ENCODE peak calls at places on chromosomes 5 and 9, in eight cellular contexts. One of them, this sample, is unnamed.
A peak's percentile ranks its signal among the peaks of the same experiment; 100 is the strongest.

GRCh38 chr5:41763537-41763936 is 106.7 kb downstream of the OXCT1 start:
- DNase-seq in heart left ventricle: no peak
- DNase-seq in GM23338: no peak
- DNase-seq in cardiac muscle cell: no peak
- DNase-seq in fibroblast of the aortic adventitia: no peak
- DNase-seq in AG04450: no peak
- DNase-seq in endothelial cell: no peak
- DNase-seq in fibroblast of pulmonary artery: no peak
- DNase-seq in this sample: no peak

GRCh38 chr9:18921677-18922076 is 111.3 kb downstream of the SAXO1 start:
- DNase-seq in GM23338: no peak
- DNase-seq in fibroblast of the aortic adventitia: peak; percentile 83
- DNase-seq in fibroblast of pulmonary artery: no peak
- DNase-seq in cardiac muscle cell: no peak
- DNase-seq in heart left ventricle: no peak
- DNase-seq in AG04450: no peak
- DNase-seq in endothelial cell: no peak
- DNase-seq in this sample: no peak

GRCh38 chr5:97820138-97820537 is 637.1 kb upstream of the RIOK2 start:
- DNase-seq in heart left ventricle: no peak
- DNase-seq in GM23338: no peak
- DNase-seq in fibroblast of pulmonary artery: no peak
- DNase-seq in cardiac muscle cell: no peak
- DNase-seq in fibroblast of the aortic adventitia: no peak
- DNase-seq in endothelial cell: no peak
- DNase-seq in AG04450: no peak
- DNase-seq in this sample: no peak

GRCh38 chr9:97474373-97474925 is 27.0 kb upstream of the TMOD1 start:
- DNase-seq in GM23338: no peak
- DNase-seq in fibroblast of pulmonary artery: no peak
- DNase-seq in AG04450: no peak
- DNase-seq in heart left ventricle: no peak
- DNase-seq in cardiac muscle cell: no peak
- DNase-seq in fibroblast of the aortic adventitia: no peak
- DNase-seq in endothelial cell: no peak
- DNase-seq in this sample: no peak

GRCh38 chr9:34744295-34745221 is 34.6 kb upstream of the CCL21 start:
- DNase-seq in fibroblast of the aortic adventitia: peak; percentile 85
- DNase-seq in heart left ventricle: no peak
- DNase-seq in endothelial cell: no peak
- DNase-seq in cardiac muscle cell: no peak
- DNase-seq in GM23338: no peak
- DNase-seq in fibroblast of pulmonary artery: peak; percentile 71
- DNase-seq in AG04450: peak; percentile 11
- DNase-seq in this sample: peak; percentile 30

GRCh38 chr5:131323378-131323777 is 59.5 kb downstream of the CDC42SE2 start:
- DNase-seq in GM23338: no peak
- DNase-seq in cardiac muscle cell: no peak
- DNase-seq in fibroblast of pulmonary artery: no peak
- DNase-seq in fibroblast of the aortic adventitia: no peak
- DNase-seq in heart left ventricle: no peak
- DNase-seq in AG04450: no peak
- DNase-seq in endothelial cell: no peak
- DNase-seq in this sample: no peak

GRCh38 chr5:111411321-111411720 is 101.0 kb downstream of the STARD4 start:
- DNase-seq in heart left ventricle: no peak
- DNase-seq in GM23338: no peak
- DNase-seq in fibroblast of the aortic adventitia: peak; percentile 5
- DNase-seq in fibroblast of pulmonary artery: peak; percentile 8
- DNase-seq in endothelial cell: no peak
- DNase-seq in AG04450: no peak
- DNase-seq in cardiac muscle cell: no peak
- DNase-seq in this sample: no peak

GRCh38 chr5:121870489-121870888 is 18.8 kb downstream of the FTMT start:
- DNase-seq in GM23338: peak; percentile 19
- DNase-seq in fibroblast of the aortic adventitia: peak; percentile 12
- DNase-seq in AG04450: no peak
- DNase-seq in fibroblast of pulmonary artery: peak; percentile 17
- DNase-seq in heart left ventricle: no peak
- DNase-seq in cardiac muscle cell: no peak
- DNase-seq in endothelial cell: no peak
- DNase-seq in this sample: no peak

GRCh38 chr9:77750284-77750683 is 102.2 kb upstream of the GNA14 start:
- DNase-seq in heart left ventricle: no peak
- DNase-seq in fibroblast of the aortic adventitia: peak; percentile 38
- DNase-seq in cardiac muscle cell: no peak
- DNase-seq in fibroblast of pulmonary artery: peak; percentile 24
- DNase-seq in endothelial cell: no peak
- DNase-seq in GM23338: no peak
- DNase-seq in AG04450: no peak
- DNase-seq in this sample: no peak

GRCh38 chr9:13388157-13388556 is 108.7 kb upstream of the MPDZ start:
- DNase-seq in fibroblast of the aortic adventitia: peak; percentile 96
- DNase-seq in endothelial cell: no peak
- DNase-seq in GM23338: no peak
- DNase-seq in cardiac muscle cell: no peak
- DNase-seq in heart left ventricle: no peak
- DNase-seq in AG04450: no peak
- DNase-seq in fibroblast of pulmonary artery: peak; percentile 74
- DNase-seq in this sample: no peak

DNA sequence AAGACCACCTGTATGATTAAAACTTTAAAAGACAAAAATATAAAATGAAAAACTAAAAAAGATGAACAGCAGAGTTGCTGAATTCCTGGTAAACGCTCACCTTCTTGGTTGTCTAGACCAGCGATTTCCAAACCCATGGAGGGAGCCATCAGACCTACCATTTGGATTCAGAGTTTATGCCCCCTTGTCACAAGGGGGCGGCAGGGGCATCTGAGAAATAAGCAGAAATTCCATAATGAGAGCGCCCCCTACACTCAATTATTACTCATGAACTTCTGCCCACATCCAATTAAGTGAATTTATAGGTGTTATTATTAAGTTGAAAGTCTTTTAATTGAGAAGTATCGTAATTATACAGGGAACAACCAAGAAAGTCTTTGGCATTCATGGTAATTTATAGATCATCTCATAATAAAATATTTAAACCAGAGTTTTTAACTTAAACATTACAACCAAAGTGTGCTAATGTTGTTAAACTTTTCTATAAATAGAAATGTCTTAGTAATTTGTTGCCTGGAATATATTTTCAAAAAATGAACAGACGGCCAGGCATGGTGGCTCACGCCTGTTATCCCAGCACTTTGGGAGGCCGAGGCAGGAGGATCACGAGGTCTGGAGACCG is 35.2 kb upstream of the SPATA31C2 start:
- DNase-seq in AG04450: peak; percentile 23
- DNase-seq in fibroblast of pulmonary artery: peak; percentile 74
- DNase-seq in cardiac muscle cell: peak; percentile 75
- DNase-seq in heart left ventricle: peak; percentile 47
- DNase-seq in fibroblast of the aortic adventitia: peak; percentile 70
- DNase-seq in endothelial cell: peak; percentile 70
- DNase-seq in GM23338: peak; percentile 93
- DNase-seq in this sample: no peak
- TF ChIP-seq CTCF in AG04450: peak; percentile 76
- TF ChIP-seq CTCF in fibroblast of pulmonary artery: peak; percentile 75
- TF ChIP-seq CTCF in cardiac muscle cell: peak; percentile 89
- TF ChIP-seq CTCF in heart left ventricle: peak; percentile 48
- TF ChIP-seq CTCF in fibroblast of the aortic adventitia: peak; percentile 65
- TF ChIP-seq CTCF in endothelial cell: peak; percentile 89
- TF ChIP-seq CTCF in GM23338: peak; percentile 98
- TF ChIP-seq CTCF in this sample: no peak

DNA sequence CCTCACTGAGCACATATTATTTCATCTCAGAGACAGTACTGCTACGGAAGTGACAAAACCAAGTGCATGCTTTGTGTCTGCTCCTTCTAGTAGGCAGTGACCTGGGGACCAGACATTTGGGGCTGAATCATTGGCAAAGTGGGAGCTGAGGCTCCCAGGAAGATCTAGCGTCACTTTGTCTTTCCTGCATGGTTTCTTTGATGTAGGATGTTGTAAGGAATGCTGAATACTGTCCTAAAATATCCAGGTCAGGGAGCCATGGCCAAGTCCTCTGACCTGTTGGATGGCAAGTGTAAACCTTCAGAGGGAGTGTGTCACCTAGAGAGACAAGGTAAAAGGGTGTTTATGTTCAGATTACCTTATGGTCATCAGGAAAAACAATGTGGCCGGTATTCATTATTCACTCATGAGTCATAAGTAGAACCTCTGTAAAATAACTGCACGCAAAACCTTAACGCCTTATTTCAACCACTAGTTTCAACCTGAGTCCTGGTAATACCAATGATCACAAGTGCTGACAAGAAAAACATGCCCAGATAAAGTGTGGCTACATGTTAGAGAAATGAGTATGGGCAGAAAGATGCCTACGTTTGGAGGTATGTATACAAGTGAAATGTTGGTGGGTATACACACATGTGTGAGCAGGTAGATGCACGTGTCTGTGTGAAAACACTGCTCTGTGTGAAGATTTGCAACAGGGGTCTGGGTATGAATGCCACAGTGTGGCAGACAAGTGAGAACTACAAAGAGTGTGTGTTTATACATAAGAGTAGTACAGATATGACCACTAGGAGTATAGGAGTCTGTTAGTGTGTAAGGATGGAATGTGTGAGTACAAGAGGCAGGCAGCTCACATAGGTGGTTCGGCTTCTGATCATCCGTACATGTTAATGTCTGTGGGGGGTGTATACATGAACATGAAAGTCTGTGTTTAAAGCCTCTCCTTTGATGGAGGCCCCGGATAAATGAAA is 263.9 kb downstream of the SPOCK1 start:
- DNase-seq in cardiac muscle cell: no peak
- DNase-seq in GM23338: no peak
- DNase-seq in endothelial cell: no peak
- DNase-seq in fibroblast of pulmonary artery: no peak
- DNase-seq in AG04450: no peak
- DNase-seq in heart left ventricle: no peak
- DNase-seq in fibroblast of the aortic adventitia: no peak
- DNase-seq in this sample: no peak
- TF ChIP-seq CTCF in cardiac muscle cell: no peak
- TF ChIP-seq CTCF in GM23338: no peak
- TF ChIP-seq CTCF in endothelial cell: no peak
- TF ChIP-seq CTCF in fibroblast of pulmonary artery: no peak
- TF ChIP-seq CTCF in AG04450: no peak
- TF ChIP-seq CTCF in heart left ventricle: no peak
- TF ChIP-seq CTCF in fibroblast of the aortic adventitia: no peak
- TF ChIP-seq CTCF in this sample: no peak

GRCh38 chr5:100479079-100479688 is 56.0 kb upstream of the FAM174A start:
- DNase-seq in fibroblast of the aortic adventitia: peak; percentile 22
- DNase-seq in heart left ventricle: no peak
- DNase-seq in cardiac muscle cell: peak; percentile 41
- DNase-seq in AG04450: no peak
- DNase-seq in fibroblast of pulmonary artery: peak; percentile 26
- DNase-seq in GM23338: peak; percentile 67
- DNase-seq in endothelial cell: no peak
- DNase-seq in this sample: no peak
- TF ChIP-seq CTCF in fibroblast of the aortic adventitia: peak; percentile 43
- TF ChIP-seq CTCF in heart left ventricle: peak; percentile 23
- TF ChIP-seq CTCF in cardiac muscle cell: peak; percentile 41
- TF ChIP-seq CTCF in AG04450: peak; percentile 56
- TF ChIP-seq CTCF in fibroblast of pulmonary artery: peak; percentile 47
- TF ChIP-seq CTCF in GM23338: peak; percentile 89
- TF ChIP-seq CTCF in endothelial cell: no peak
- TF ChIP-seq CTCF in this sample: no peak

GRCh38 chr9:133729646-133730281 is 8.4 kb downstream of the SARDH start:
- DNase-seq in AG04450: no peak
- DNase-seq in endothelial cell: no peak
- DNase-seq in heart left ventricle: no peak
- DNase-seq in fibroblast of pulmonary artery: no peak
- DNase-seq in GM23338: no peak
- DNase-seq in cardiac muscle cell: no peak
- DNase-seq in fibroblast of the aortic adventitia: no peak
- DNase-seq in this sample: no peak
- TF ChIP-seq CTCF in AG04450: no peak
- TF ChIP-seq CTCF in endothelial cell: no peak
- TF ChIP-seq CTCF in heart left ventricle: no peak
- TF ChIP-seq CTCF in fibroblast of pulmonary artery: no peak
- TF ChIP-seq CTCF in GM23338: peak; percentile 40
- TF ChIP-seq CTCF in cardiac muscle cell: no peak
- TF ChIP-seq CTCF in fibroblast of the aortic adventitia: no peak
- TF ChIP-seq CTCF in this sample: no peak

GRCh38 chr9:69546265-69546664 is 125.9 kb downstream of the APBA1 start:
- DNase-seq in cardiac muscle cell: peak; percentile 74
- DNase-seq in fibroblast of pulmonary artery: peak; percentile 34
- DNase-seq in GM23338: peak; percentile 80
- DNase-seq in heart left ventricle: no peak
- DNase-seq in endothelial cell: peak; percentile 33
- DNase-seq in AG04450: no peak
- DNase-seq in fibroblast of the aortic adventitia: no peak
- DNase-seq in this sample: peak; percentile 51
- TF ChIP-seq CTCF in cardiac muscle cell: peak; percentile 36
- TF ChIP-seq CTCF in fibroblast of pulmonary artery: peak; percentile 37
- TF ChIP-seq CTCF in GM23338: peak; percentile 88
- TF ChIP-seq CTCF in heart left ventricle: peak; percentile 5
- TF ChIP-seq CTCF in endothelial cell: peak; percentile 24
- TF ChIP-seq CTCF in AG04450: peak; percentile 54
- TF ChIP-seq CTCF in fibroblast of the aortic adventitia: peak; percentile 29
- TF ChIP-seq CTCF in this sample: peak; percentile 8

GRCh38 chr5:167029488-167029887 is 1262.0 kb upstream of the WWC1 start:
- DNase-seq in endothelial cell: no peak
- DNase-seq in AG04450: no peak
- DNase-seq in cardiac muscle cell: no peak
- DNase-seq in heart left ventricle: no peak
- DNase-seq in fibroblast of pulmonary artery: no peak
- DNase-seq in fibroblast of the aortic adventitia: no peak
- DNase-seq in GM23338: no peak
- DNase-seq in this sample: no peak

GRCh38 chr5:167036585-167036984 is 1254.9 kb upstream of the WWC1 start:
- DNase-seq in fibroblast of the aortic adventitia: no peak
- DNase-seq in fibroblast of pulmonary artery: no peak
- DNase-seq in AG04450: no peak
- DNase-seq in GM23338: no peak
- DNase-seq in cardiac muscle cell: no peak
- DNase-seq in heart left ventricle: no peak
- DNase-seq in endothelial cell: no peak
- DNase-seq in this sample: no peak

GRCh38 chr5:167030500-167031120 is 1260.8 kb upstream of the WWC1 start:
- DNase-seq in GM23338: peak; percentile 94
- DNase-seq in fibroblast of the aortic adventitia: no peak
- DNase-seq in heart left ventricle: no peak
- DNase-seq in AG04450: no peak
- DNase-seq in endothelial cell: peak; percentile 60
- DNase-seq in cardiac muscle cell: peak; percentile 28
- DNase-seq in fibroblast of pulmonary artery: no peak
- DNase-seq in this sample: no peak
- TF ChIP-seq CTCF in GM23338: peak; percentile 89
- TF ChIP-seq CTCF in fibroblast of the aortic adventitia: peak; percentile 1
- TF ChIP-seq CTCF in heart left ventricle: peak; percentile 31
- TF ChIP-seq CTCF in AG04450: peak; percentile 17
- TF ChIP-seq CTCF in endothelial cell: peak; percentile 76
- TF ChIP-seq CTCF in cardiac muscle cell: peak; percentile 34
- TF ChIP-seq CTCF in fibroblast of pulmonary artery: peak; percentile 14
- TF ChIP-seq CTCF in this sample: no peak

GRCh38 chr9:7479300-7479699 is 320.3 kb downstream of the DMAC1 start:
- DNase-seq in AG04450: no peak
- DNase-seq in fibroblast of the aortic adventitia: no peak
- DNase-seq in cardiac muscle cell: no peak
- DNase-seq in endothelial cell: no peak
- DNase-seq in GM23338: peak; percentile 53
- DNase-seq in fibroblast of pulmonary artery: no peak
- DNase-seq in heart left ventricle: no peak
- DNase-seq in this sample: no peak
- TF ChIP-seq CTCF in AG04450: peak; percentile 41
- TF ChIP-seq CTCF in fibroblast of the aortic adventitia: no peak
- TF ChIP-seq CTCF in cardiac muscle cell: peak; percentile 9
- TF ChIP-seq CTCF in endothelial cell: peak; percentile 26
- TF ChIP-seq CTCF in GM23338: no peak
- TF ChIP-seq CTCF in fibroblast of pulmonary artery: no peak
- TF ChIP-seq CTCF in heart left ventricle: no peak
- TF ChIP-seq CTCF in this sample: no peak

GRCh38 chr5:93302711-93303110 is 278.3 kb downstream of the NR2F1-AS1 start:
- DNase-seq in heart left ventricle: no peak
- DNase-seq in GM23338: no peak
- DNase-seq in endothelial cell: no peak
- DNase-seq in cardiac muscle cell: no peak
- DNase-seq in AG04450: no peak
- DNase-seq in fibroblast of the aortic adventitia: peak; percentile 20
- DNase-seq in fibroblast of pulmonary artery: no peak
- DNase-seq in this sample: no peak
- TF ChIP-seq CTCF in heart left ventricle: no peak
- TF ChIP-seq CTCF in GM23338: no peak
- TF ChIP-seq CTCF in endothelial cell: no peak
- TF ChIP-seq CTCF in cardiac muscle cell: no peak
- TF ChIP-seq CTCF in AG04450: no peak
- TF ChIP-seq CTCF in fibroblast of the aortic adventitia: no peak
- TF ChIP-seq CTCF in fibroblast of pulmonary artery: no peak
- TF ChIP-seq CTCF in this sample: no peak